ENCODE peak calls at places on chromosomes 2 and 18, in eight cellular contexts. A, M, R, Z, P, F, L and U are unnamed samples.

GRCh38 chr2:36371070-36371962 is 15.7 kb downstream of the CRIM1 start:
- DNase-seq in A (no peak), M (no peak), R (peak; percentile 80), Z (no peak), P (no peak), F (no peak), L (no peak), U (no peak)

GRCh38 chr2:158529379-158530110 is 72.8 kb downstream of the PKP4 start:
- DNase-seq in A (no peak), M (no peak), R (peak; percentile 30), Z (no peak), P (peak; percentile 50), F (no peak), L (no peak), U (peak; percentile 25)

GRCh38 chr2:8358179-8358578 is 323.7 kb upstream of the ID2 start:
- DNase-seq in A (no peak), M (no peak), R (no peak), Z (no peak), P (no peak), F (no peak), L (no peak), U (no peak)

GRCh38 chr2:225113356-225114015 is 71.2 kb upstream of the DOCK10 start:
- DNase-seq in A (no peak), M (no peak), R (no peak), Z (no peak), P (no peak), F (no peak), L (no peak), U (no peak)

GRCh38 chr18:939167-939566 is 34.5 kb downstream of the ADCYAP1 start:
- DNase-seq in A (no peak), M (no peak), R (peak; percentile 58), Z (no peak), P (no peak), F (no peak), L (no peak), U (no peak)

GRCh38 chr18:24790347-24790746 is 329.9 kb downstream of the HRH4 start:
- DNase-seq in A (no peak), M (no peak), R (no peak), Z (no peak), P (no peak), F (no peak), L (no peak), U (no peak)

GRCh38 chr2:124663293-124663997 is 638.4 kb downstream of the CNTNAP5 start:
- DNase-seq in A (no peak), M (no peak), R (no peak), Z (no peak), P (no peak), F (no peak), L (no peak), U (no peak)

GRCh38 chr2:120559401-120559800 is 176.3 kb upstream of the GLI2 start:
- DNase-seq in A (no peak), M (no peak), R (peak; percentile 14), Z (no peak), P (peak; percentile 98), F (no peak), L (no peak), U (peak; percentile 94)

GRCh38 chr2:207896525-207897295 is 127.0 kb upstream of the FZD5 start:
- DNase-seq in A (no peak), M (no peak), R (peak; percentile 18), Z (no peak), P (no peak), F (peak; percentile 72), L (no peak), U (no peak)

GRCh38 chr18:76953186-76953982 is 131.0 kb downstream of the ZNF236 start:
- DNase-seq in A (peak; percentile 78), M (no peak), R (no peak), Z (peak; percentile 96), P (no peak), F (no peak), L (peak; percentile 81), U (no peak)

GRCh38 chr2:16885027-16885426 is 219.4 kb upstream of the CYRIA start:
- DNase-seq in A (no peak), M (no peak), R (no peak), Z (no peak), P (no peak), F (no peak), L (no peak), U (no peak)

GRCh38 chr2:219688560-219689445 is 61.4 kb downstream of the SLC4A3 start:
- DNase-seq in A (peak; percentile 45), M (no peak), R (peak; percentile 96), Z (no peak), P (peak; percentile 95), F (no peak), L (no peak), U (no peak)

GRCh38 chr18:63237911-63238710 is 81.5 kb downstream of the BCL2 start:
- DNase-seq in A (no peak), M (no peak), R (peak; percentile 74), Z (no peak), P (peak; percentile 61), F (peak; percentile 75), L (no peak), U (peak; percentile 75)

GRCh38 chr2:144233226-144234114 is 286.4 kb downstream of the ZEB2 start:
- DNase-seq in A (no peak), M (no peak), R (no peak), Z (no peak), P (no peak), F (no peak), L (no peak), U (no peak)

GRCh38 chr2:239193925-239194687 is 206.7 kb downstream of the HDAC4 start:
- DNase-seq in A (peak; percentile 17), M (no peak), R (no peak), Z (peak; percentile 8), P (no peak), F (no peak), L (peak; percentile 23), U (no peak)

DNA sequence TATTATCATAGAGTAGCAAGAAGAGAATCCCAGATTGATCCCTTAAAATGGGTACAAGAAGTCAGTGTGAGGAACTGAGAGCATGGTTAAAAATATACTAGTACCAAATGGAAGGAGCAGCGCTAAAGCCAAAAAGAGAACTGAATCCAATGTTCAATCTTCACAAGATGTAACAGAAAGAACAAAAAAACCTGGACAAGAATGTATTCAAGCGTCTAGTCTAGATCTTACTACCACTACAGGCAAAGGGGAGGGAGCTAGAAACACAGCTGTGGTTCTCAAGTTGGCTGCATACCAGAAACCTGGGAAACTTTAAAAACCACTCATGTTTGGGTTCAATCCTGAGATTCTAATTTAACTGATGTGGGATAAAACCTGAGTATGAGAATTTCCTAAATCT is 57.5 kb downstream of the PIAS2 start:
- DNase-seq in A (no peak), M (peak; percentile 29), R (no peak), Z (no peak), P (no peak), F (no peak), L (no peak), U (peak; percentile 4)
- H3K4me3 ChIP-seq in A (no peak overlapping the region), M (peak overlapping the region; percentile 24), R (no peak overlapping the region), Z (no peak overlapping the region), P (no peak overlapping the region), F (no peak overlapping the region), L (no peak overlapping the region), U (no peak overlapping the region)

GRCh38 chr2:64018715-64019082 is 529 bp downstream of the VPS54 start:
- DNase-seq in A (peak; percentile 51), M (no peak), R (peak; percentile 25), Z (no peak), P (no peak), F (peak; percentile 21), L (peak; percentile 93), U (no peak)

GRCh38 chr2:64017811-64018714 is 1.2 kb downstream of the VPS54 start:
- DNase-seq in A (no peak), M (peak; percentile 39), R (peak; percentile 43), Z (no peak), P (no peak), F (no peak), L (no peak), U (no peak)

GRCh38 chr2:64019083-64019974 is at the start of gene VPS54:
- DNase-seq in A (peak; percentile 76), M (peak; percentile 72), R (peak; percentile 60), Z (peak; percentile 59), P (no peak), F (peak; percentile 64), L (peak; percentile 95), U (no peak)

GRCh38 chr2:64021578-64021977 is 2.4 kb upstream of the VPS54 start:
- DNase-seq in A (no peak), M (no peak), R (no peak), Z (no peak), P (no peak), F (no peak), L (no peak), U (no peak)

DNA sequence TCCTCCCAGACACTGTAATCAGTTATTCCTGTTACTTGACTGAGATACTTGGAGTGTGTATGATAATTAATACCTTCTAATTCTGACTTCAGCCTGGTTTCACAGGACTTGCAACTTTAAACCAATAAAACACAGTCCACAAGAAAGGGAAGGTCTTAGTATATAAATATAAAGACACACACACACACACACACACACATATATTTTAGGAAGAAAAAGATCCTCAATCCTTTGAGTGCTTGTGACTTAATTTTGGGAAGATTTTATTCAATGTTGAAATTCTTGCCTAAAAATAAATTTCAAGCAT is 700 bp upstream of the VPS54 start:
- DNase-seq in A (no peak), M (no peak), R (peak; percentile 24), Z (no peak), P (no peak), F (no peak), L (no peak), U (no peak)
- H3K4me3 ChIP-seq in A (peak overlapping the region; percentile 88), M (peak overlapping the region; percentile 86), R (peak overlapping the region; percentile 91), Z (peak overlapping the region; percentile 63), P (no peak overlapping the region), F (peak overlapping the region; percentile 84), L (peak overlapping the region; percentile 62), U (no peak overlapping the region)

GRCh38 chr2:5495616-5496015 is 196.6 kb upstream of the SOX11 start:
- DNase-seq in A (no peak), M (no peak), R (no peak), Z (no peak), P (no peak), F (no peak), L (no peak), U (no peak)
- H3K4me3 ChIP-seq in A (no peak overlapping the region), M (no peak overlapping the region), R (no peak overlapping the region), Z (no peak overlapping the region), P (no peak overlapping the region), F (no peak overlapping the region), L (no peak overlapping the region), U (no peak overlapping the region)

GRCh38 chr2:231687961-231688360 is 20.4 kb upstream of the PTMA start:
- DNase-seq in A (no peak), M (no peak), R (no peak), Z (no peak), P (no peak), F (no peak), L (no peak), U (no peak)
- H3K4me3 ChIP-seq in A (no peak overlapping the region), M (peak overlapping the region; percentile 68), R (no peak overlapping the region), Z (no peak overlapping the region), P (no peak overlapping the region), F (peak overlapping the region; percentile 54), L (no peak overlapping the region), U (no peak overlapping the region)